ENCODE peak calls at places on chromosome 11, in four cellular contexts. G, M, F and Y are unnamed samples.

GRCh38 chr11:134024420-134025085 is 44.3 kb upstream of the JAM3 start:
- DNase-seq in G (no peak), M (no peak), F (no peak), Y (no peak)

GRCh38 chr11:119993732-119994131 is 144.2 kb downstream of the TRIM29 start:
- DNase-seq in G (no peak), M (no peak), F (no peak), Y (no peak)

GRCh38 chr11:85844439-85845051 is 10.6 kb upstream of the CCDC83 start:
- DNase-seq in G (no peak), M (no peak), F (no peak), Y (no peak)

GRCh38 chr11:134050541-134051383 is 18.1 kb upstream of the JAM3 start:
- DNase-seq in G (peak), M (peak), F (peak), Y (peak)

GRCh38 chr11:89463381-89463780 is 27.8 kb downstream of the NOX4 start:
- DNase-seq in G (no peak), M (no peak), F (no peak), Y (no peak)

GRCh38 chr11:12469451-12469850 is 92.1 kb downstream of the PARVA start:
- DNase-seq in G (no peak), M (no peak), F (no peak), Y (peak)

GRCh38 chr11:35151896-35152295 is 12.9 kb downstream of the CD44 start:
- DNase-seq in G (no peak), M (no peak), F (no peak), Y (no peak)

GRCh38 chr11:115579181-115579825 is 75.1 kb upstream of the CADM1 start:
- DNase-seq in G (no peak), M (no peak), F (no peak), Y (no peak)

GRCh38 chr11:101187748-101188147 is 58.1 kb upstream of the PGR start:
- DNase-seq in G (no peak), M (no peak), F (no peak), Y (peak)
- H3K4me3 ChIP-seq in G (no peak), M (no peak), F (no peak), Y (no peak)

DNA sequence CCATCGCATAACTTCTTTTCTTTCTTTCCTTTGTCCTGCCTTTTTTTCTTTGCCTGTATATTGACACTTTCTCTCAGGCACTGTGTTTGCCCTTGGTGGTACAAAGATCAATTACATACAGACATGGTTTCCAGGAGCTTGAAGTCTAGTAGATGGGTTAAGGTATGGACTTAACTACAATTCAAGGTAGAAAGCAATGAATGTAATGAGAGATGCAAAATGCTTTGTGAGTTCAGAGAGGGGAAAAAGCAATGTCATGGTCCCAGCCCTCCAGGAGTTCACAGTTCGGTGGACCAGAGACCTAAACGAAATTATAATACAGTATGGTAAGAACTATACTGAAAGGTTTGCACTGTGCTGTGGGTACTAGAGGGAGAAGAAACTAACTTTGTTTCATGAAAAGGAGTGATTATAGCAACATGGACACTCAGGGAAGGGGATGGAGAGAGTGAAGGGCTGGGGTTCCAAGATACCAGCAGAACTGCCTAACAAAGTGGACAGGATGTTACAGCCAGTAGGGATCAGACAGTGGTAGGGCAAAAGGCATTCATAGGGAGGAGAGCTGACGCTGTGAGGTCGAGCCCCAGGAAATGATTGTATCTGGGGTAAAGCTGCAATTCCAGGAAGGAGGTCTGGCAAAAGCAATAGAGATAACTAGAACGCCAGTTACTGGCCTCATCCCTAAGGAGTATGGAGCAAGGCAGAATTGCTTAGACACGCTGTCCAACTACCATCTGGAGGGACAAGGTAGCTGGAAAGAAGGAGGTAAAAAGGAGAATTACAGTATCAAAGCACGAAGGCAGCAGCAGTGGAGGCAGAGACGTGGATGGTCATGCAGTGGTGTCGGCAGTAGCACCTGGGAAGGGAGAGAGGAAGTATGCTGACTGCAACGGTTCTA is 158.3 kb upstream of the MTMR2 start:
- DNase-seq in G (no peak), M (no peak), F (no peak), Y (no peak)
- TF ChIP-seq POLR2A in G (no peak), M (no peak), F (no peak), Y (no peak)

GRCh38 chr11:33269822-33270221 is 12.6 kb downstream of the HIPK3 start:
- DNase-seq in G (no peak), M (no peak), F (no peak), Y (no peak)

GRCh38 chr11:33266418-33267215 is 9.4 kb downstream of the HIPK3 start:
- DNase-seq in G (peak), M (no peak), F (no peak), Y (peak)

GRCh38 chr11:33264926-33265325 is 7.7 kb downstream of the HIPK3 start:
- DNase-seq in G (no peak), M (no peak), F (no peak), Y (no peak)

GRCh38 chr11:33272338-33273107 is 15.3 kb downstream of the HIPK3 start:
- DNase-seq in G (no peak), M (no peak), F (no peak), Y (no peak)

GRCh38 chr11:33268945-33269567 is 11.9 kb downstream of the HIPK3 start:
- DNase-seq in G (no peak), M (no peak), F (no peak), Y (no peak)
- H3K4me3 ChIP-seq in G (no peak), M (no peak), F (no peak), Y (no peak)

GRCh38 chr11:69157156-69157821 is 1.6 kb downstream of the SMIM38 start:
- DNase-seq in G (peak), M (peak), F (peak), Y (no peak)

GRCh38 chr11:69155302-69156198 is at the start of gene SMIM38:
- DNase-seq in G (no peak), M (no peak), F (peak), Y (no peak)

GRCh38 chr11:69154938-69155301 is 815 bp upstream of the SMIM38 start:
- DNase-seq in G (no peak), M (no peak), F (no peak), Y (no peak)

GRCh38 chr11:69156673-69157155 is 979 bp downstream of the SMIM38 start:
- DNase-seq in G (no peak), M (no peak), F (peak), Y (no peak)

GRCh38 chr11:69156218-69156639 is 494 bp downstream of the SMIM38 start:
- DNase-seq in G (no peak), M (no peak), F (peak), Y (no peak)
- TF ChIP-seq POLR2A in G (no peak), M (no peak), F (no peak), Y (no peak)

GRCh38 chr11:130315354-130315970 is 745 bp upstream of the ZBTB44 start:
- DNase-seq in G (peak), M (peak), F (peak), Y (peak)
- H3K4me3 ChIP-seq in G (peak), M (peak), F (peak), Y (peak)

DNA sequence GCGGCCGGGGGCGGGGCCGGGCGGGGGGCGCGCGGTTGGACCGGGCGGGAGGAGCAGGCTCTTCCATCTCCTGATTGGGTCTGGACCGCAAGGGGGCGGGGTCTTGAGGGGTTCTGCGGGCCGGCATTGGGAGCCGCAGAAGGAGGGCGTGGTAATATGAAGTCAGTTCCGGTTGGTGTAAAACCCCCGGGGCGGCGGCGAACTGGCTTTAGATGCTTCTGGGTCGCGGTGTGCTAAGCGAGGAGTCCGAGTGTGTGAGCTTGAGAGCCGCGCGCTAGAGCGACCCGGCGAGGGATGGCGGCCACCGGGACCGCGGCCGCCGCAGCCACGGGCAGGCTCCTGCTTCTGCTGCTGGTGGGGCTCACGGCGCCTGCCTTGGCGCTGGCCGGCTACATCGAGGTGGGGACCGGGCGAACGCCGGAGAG is at the start of gene APLP2:
- DNase-seq in G (peak), M (peak), F (peak), Y (peak)
- TF ChIP-seq POLR2A in G (peak), M (peak), F (peak), Y (peak)